ENCODE peak calls at places on chromosomes 4 and X, in six cellular contexts. One of them, this sample, is unnamed.

GRCh38 chr4:171774642-171775041 is 38.6 kb upstream of the GALNTL6 start:
- DNase-seq in HepG2: no peak
- DNase-seq in K562: no peak
- DNase-seq in GM12891: no peak
- DNase-seq in GM12878: no peak
- DNase-seq in H1: no peak
- DNase-seq in this sample: no peak

GRCh38 chr4:1755297-1755696 is 34.0 kb downstream of the TACC3 start:
- DNase-seq in H1: no peak
- DNase-seq in GM12878: no peak
- DNase-seq in K562: no peak
- DNase-seq in GM12891: no peak
- DNase-seq in HepG2: no peak
- DNase-seq in this sample: no peak

GRCh38 chrX:149950681-149951080 is 12.4 kb upstream of the EOLA2 start:
- DNase-seq in GM12891: no peak
- DNase-seq in H1: no peak
- DNase-seq in HepG2: peak
- DNase-seq in GM12878: no peak
- DNase-seq in K562: peak
- DNase-seq in this sample: no peak

GRCh38 chr4:112979881-112980421 is 69.5 kb upstream of the ANK2 start:
- DNase-seq in GM12891: no peak
- DNase-seq in H1: no peak
- DNase-seq in GM12878: no peak
- DNase-seq in K562: no peak
- DNase-seq in HepG2: no peak
- DNase-seq in this sample: no peak

GRCh38 chr4:183987987-183988392 is 82.9 kb downstream of the STOX2 start:
- DNase-seq in GM12891: no peak
- DNase-seq in HepG2: peak
- DNase-seq in GM12878: no peak
- DNase-seq in K562: peak
- DNase-seq in H1: no peak
- DNase-seq in this sample: no peak

GRCh38 chrX:72467171-72467570 is 105.5 kb downstream of the HDAC8 start:
- DNase-seq in GM12891: no peak
- DNase-seq in K562: no peak
- DNase-seq in HepG2: no peak
- DNase-seq in GM12878: no peak
- DNase-seq in H1: no peak
- DNase-seq in this sample: no peak

GRCh38 chrX:15530318-15530717 is 29.7 kb downstream of the BMX start:
- DNase-seq in HepG2: no peak
- DNase-seq in GM12878: no peak
- DNase-seq in K562: peak
- DNase-seq in GM12891: no peak
- DNase-seq in H1: no peak
- DNase-seq in this sample: no peak

GRCh38 chrX:71493111-71493613 is 39.7 kb upstream of the OGT start:
- DNase-seq in HepG2: peak
- DNase-seq in GM12891: no peak
- DNase-seq in K562: no peak
- DNase-seq in H1: no peak
- DNase-seq in GM12878: no peak
- DNase-seq in this sample: no peak

GRCh38 chrX:136259543-136259942 is 8.3 kb upstream of the MAP7D3 start:
- DNase-seq in K562: no peak
- DNase-seq in H1: no peak
- DNase-seq in HepG2: no peak
- DNase-seq in GM12878: no peak
- DNase-seq in GM12891: no peak
- DNase-seq in this sample: no peak

GRCh38 chr4:184286346-184286745 is 68.7 kb upstream of the ENPP6 start:
- DNase-seq in GM12878: no peak
- DNase-seq in HepG2: no peak
- DNase-seq in H1: no peak
- DNase-seq in K562: no peak
- DNase-seq in GM12891: no peak
- DNase-seq in this sample: no peak

GRCh38 chrX:119459181-119459580 is 9.1 kb upstream of the SLC25A5 start:
- DNase-seq in H1: no peak
- DNase-seq in GM12891: no peak
- DNase-seq in K562: no peak
- DNase-seq in GM12878: no peak
- DNase-seq in HepG2: no peak
- DNase-seq in this sample: no peak

GRCh38 chrX:11756354-11757318 is 1.4 kb upstream of the MSL3 start:
- DNase-seq in K562: no peak
- DNase-seq in GM12891: no peak
- DNase-seq in HepG2: no peak
- DNase-seq in GM12878: no peak
- DNase-seq in H1: no peak
- DNase-seq in this sample: no peak

GRCh38 chr4:4974727-4975126 is 44.5 kb downstream of the CYTL1 start:
- DNase-seq in GM12878: no peak
- DNase-seq in HepG2: no peak
- DNase-seq in K562: no peak
- DNase-seq in H1: no peak
- DNase-seq in GM12891: no peak
- DNase-seq in this sample: no peak
- TF ChIP-seq POLR2A in GM12878: no peak
- TF ChIP-seq POLR2A in HepG2: no peak
- TF ChIP-seq POLR2A in K562: no peak
- TF ChIP-seq POLR2A in H1: no peak
- TF ChIP-seq POLR2A in GM12891: no peak
- TF ChIP-seq POLR2A in this sample: no peak

DNA sequence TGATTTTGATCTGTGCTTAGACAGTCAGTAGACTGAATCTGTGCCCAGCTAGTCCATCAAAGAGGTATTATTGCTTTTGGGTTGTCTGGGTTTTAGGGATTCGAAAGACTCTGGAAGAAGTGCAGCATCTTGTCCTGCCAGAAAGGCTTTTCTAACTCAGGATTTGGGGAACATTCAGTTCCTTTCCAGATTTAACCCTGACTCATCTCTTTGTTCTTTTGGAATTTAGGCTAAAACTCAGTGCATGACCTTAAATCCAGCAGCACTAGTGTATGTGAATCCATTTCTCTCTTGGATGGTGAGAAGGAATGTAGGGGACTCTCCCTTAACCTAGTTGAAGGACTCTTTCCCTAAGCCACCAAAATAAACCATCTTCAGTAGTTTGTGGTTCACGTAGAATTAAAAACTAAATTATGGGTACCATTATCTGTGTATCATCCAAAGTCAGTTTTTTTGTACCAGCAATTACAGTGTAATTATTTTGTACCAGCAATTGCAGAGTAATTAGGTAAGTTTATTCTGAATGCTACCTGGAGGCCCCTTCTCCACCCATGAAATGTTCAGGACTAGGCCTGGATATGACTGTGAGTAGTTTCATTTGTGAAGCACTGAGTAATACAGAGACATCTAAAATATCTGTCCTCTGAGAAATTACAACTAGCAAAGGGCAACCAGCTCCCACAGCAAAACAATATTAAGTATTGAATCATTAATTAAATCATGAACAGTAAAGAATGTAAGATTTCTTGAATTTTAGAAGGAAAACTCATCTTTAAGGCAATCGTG is 384.0 kb downstream of the TMA16 start:
- DNase-seq in GM12878: no peak
- DNase-seq in K562: no peak
- DNase-seq in HepG2: no peak
- DNase-seq in GM12891: no peak
- DNase-seq in H1: no peak
- DNase-seq in this sample: no peak
- TF ChIP-seq TAF1 in GM12878: no peak
- TF ChIP-seq TAF1 in K562: no peak
- TF ChIP-seq TAF1 in HepG2: no peak
- TF ChIP-seq TAF1 in GM12891: no peak
- TF ChIP-seq TAF1 in H1: no peak
- TF ChIP-seq TAF1 in this sample: no peak

GRCh38 chr4:8544741-8545438 is 35.3 kb upstream of the GPR78 start:
- DNase-seq in HepG2: no peak
- DNase-seq in GM12878: no peak
- DNase-seq in K562: no peak
- DNase-seq in H1: no peak
- DNase-seq in GM12891: no peak
- DNase-seq in this sample: peak

GRCh38 chr4:8545439-8545765 is 34.8 kb upstream of the GPR78 start:
- DNase-seq in H1: no peak
- DNase-seq in GM12891: no peak
- DNase-seq in GM12878: no peak
- DNase-seq in HepG2: no peak
- DNase-seq in K562: no peak
- DNase-seq in this sample: peak

GRCh38 chr4:8547912-8548730 is 32.1 kb upstream of the GPR78 start:
- DNase-seq in GM12878: no peak
- DNase-seq in H1: no peak
- DNase-seq in GM12891: no peak
- DNase-seq in HepG2: no peak
- DNase-seq in K562: no peak
- DNase-seq in this sample: peak

GRCh38 chr4:8547108-8547911 is 32.9 kb upstream of the GPR78 start:
- DNase-seq in GM12878: no peak
- DNase-seq in K562: peak
- DNase-seq in GM12891: no peak
- DNase-seq in H1: peak
- DNase-seq in HepG2: peak
- DNase-seq in this sample: no peak

GRCh38 chr4:8546766-8547107 is 33.5 kb upstream of the GPR78 start:
- DNase-seq in GM12891: no peak
- DNase-seq in H1: no peak
- DNase-seq in HepG2: no peak
- DNase-seq in GM12878: no peak
- DNase-seq in K562: no peak
- DNase-seq in this sample: no peak
- TF ChIP-seq POLR2A in GM12891: no peak
- TF ChIP-seq POLR2A in H1: no peak
- TF ChIP-seq POLR2A in HepG2: no peak
- TF ChIP-seq POLR2A in GM12878: no peak
- TF ChIP-seq POLR2A in K562: no peak
- TF ChIP-seq POLR2A in this sample: no peak

GRCh38 chrX:153397256-153397960 is 3.7 kb downstream of the PNMA6E start:
- DNase-seq in HepG2: no peak
- DNase-seq in K562: no peak
- DNase-seq in GM12878: no peak
- DNase-seq in H1: no peak
- DNase-seq in GM12891: no peak
- DNase-seq in this sample: no peak
- TF ChIP-seq TAF1 in HepG2: no peak
- TF ChIP-seq TAF1 in K562: no peak
- TF ChIP-seq TAF1 in GM12878: no peak
- TF ChIP-seq TAF1 in H1: no peak
- TF ChIP-seq TAF1 in GM12891: no peak
- TF ChIP-seq TAF1 in this sample: no peak